ENCODE peak calls at places on chromosomes 7 and 10, in four cellular contexts. E is upper lobe of left lung, Z is HepG2, R is transverse colon. I is an unnamed sample.

GRCh38 chr10:1517684-1518083 is 219.6 kb downstream of the ADARB2 start:
- DNase-seq in R (no peak), E (no peak), Z (no peak), I (no peak)

GRCh38 chr7:150801242-150801945 is 825 bp downstream of the TMEM176A start:
- DNase-seq in R (peak), E (peak), Z (no peak), I (no peak)

GRCh38 chr7:213324-213993 is 21.1 kb downstream of the FAM20C start:
- DNase-seq in R (no peak), Z (no peak), E (no peak), I (no peak)

GRCh38 chr7:55469271-55469681 is 103.0 kb downstream of the VOPP1 start:
- DNase-seq in Z (no peak), R (peak), E (no peak), I (no peak)

GRCh38 chr10:98323221-98324164 is 55.5 kb upstream of the LOXL4 start:
- DNase-seq in Z (peak), E (peak), R (peak), I (peak)

GRCh38 chr10:3417096-3417495 is 244.5 kb upstream of the PITRM1 start:
- DNase-seq in E (no peak), R (no peak), Z (no peak), I (no peak)

GRCh38 chr7:101775181-101775580 is 42.2 kb upstream of the CUX1 start:
- DNase-seq in R (no peak), Z (no peak), E (no peak), I (no peak)

GRCh38 chr7:28536259-28536658 is 123.9 kb downstream of the CREB5 start:
- DNase-seq in R (no peak), Z (no peak), E (no peak), I (no peak)

GRCh38 chr7:84490661-84491060 is 296.1 kb upstream of the SEMA3A start:
- DNase-seq in E (no peak), Z (no peak), R (no peak), I (no peak)

GRCh38 chr10:22339761-22340361 is 5.4 kb upstream of the SPAG6 start:
- DNase-seq in Z (no peak), E (no peak), R (no peak), I (no peak)

GRCh38 chr7:90580051-90580450 is 16.1 kb upstream of the CDK14 start:
- DNase-seq in Z (no peak), R (no peak), E (no peak), I (no peak)

GRCh38 chr7:49783446-49783845 is 10.0 kb downstream of the VWC2 start:
- DNase-seq in Z (no peak), E (no peak), R (no peak), I (no peak)

GRCh38 chr7:44215531-44215930 is 14.8 kb downstream of the YKT6 start:
- DNase-seq in E (peak), Z (no peak), R (no peak), I (no peak)

GRCh38 chr10:54559498-54559897 is 241.5 kb downstream of the PCDH15 start:
- DNase-seq in R (no peak), Z (no peak), E (no peak), I (no peak)

GRCh38 chr10:13462551-13462950 is 66.3 kb downstream of the BEND7 start:
- DNase-seq in E (no peak), R (no peak), Z (no peak), I (no peak)

GRCh38 chr10:91632671-91633550 is at the start of gene PPP1R3C:
- DNase-seq in R (peak), E (peak), Z (peak), I (peak)

GRCh38 chr10:71045188-71045841 is 156.9 kb upstream of the PCBD1 start:
- DNase-seq in R (no peak), E (no peak), Z (no peak), I (no peak)

GRCh38 chr7:123747089-123747488 is 1.7 kb downstream of the WASL start:
- DNase-seq in Z (no peak), E (no peak), R (no peak), I (no peak)

GRCh38 chr7:20862554-20862953 is 75.9 kb upstream of the SP8 start:
- DNase-seq in E (no peak), R (no peak), Z (no peak), I (no peak)

GRCh38 chr7:30148951-30149459 is 14.2 kb downstream of the MTURN start:
- DNase-seq in R (no peak), E (peak), Z (no peak), I (peak)

GRCh38 chr10:116825901-116826300 is 23.4 kb upstream of the ENO4 start:
- DNase-seq in E (no peak), Z (no peak), R (no peak), I (no peak)

GRCh38 chr10:32937824-32938482 is 20.1 kb downstream of the ITGB1 start:
- DNase-seq in Z (peak), E (no peak), R (peak), I (no peak)

GRCh38 chr10:46006219-46006618 is 24.2 kb downstream of the NCOA4 start:
- DNase-seq in Z (no peak), R (no peak), E (no peak), I (no peak)

GRCh38 chr10:91758303-91759146 is 39.7 kb upstream of the TNKS2 start:
- DNase-seq in E (no peak), Z (peak), R (no peak), I (no peak)

GRCh38 chr7:78226059-78226658 is 427.6 kb downstream of the PHTF2 start:
- DNase-seq in Z (peak), R (peak), E (no peak), I (peak)

GRCh38 chr10:53477313-53477675 is 704.7 kb upstream of the MBL2 start:
- DNase-seq in R (no peak), E (no peak), Z (no peak), I (no peak)

GRCh38 chr7:27590421-27590820 is 72.3 kb downstream of the HIBADH start:
- DNase-seq in R (no peak), Z (no peak), E (no peak), I (no peak)

GRCh38 chr7:33905389-33906032 is at the start of gene BMPER:
- DNase-seq in R (peak), Z (no peak), E (peak), I (peak)

GRCh38 chr10:227014-227413 is 91.8 kb downstream of the ZMYND11 start:
- DNase-seq in E (no peak), Z (no peak), R (no peak), I (no peak)

GRCh38 chr10:1121311-1121970 is 65.3 kb downstream of the WDR37 start:
- DNase-seq in Z (no peak), E (no peak), R (no peak), I (no peak)

GRCh38 chr7:129789652-129790051 is 163.1 kb downstream of the UBE2H start:
- DNase-seq in R (no peak), E (no peak), Z (no peak), I (no peak)

GRCh38 chr7:114589436-114589835 is 174.8 kb downstream of the FOXP2 start:
- DNase-seq in E (no peak), R (no peak), Z (no peak), I (no peak)

GRCh38 chr7:91892821-91893340 is 12.4 kb upstream of the MTERF1 start:
- DNase-seq in E (no peak), Z (no peak), R (no peak), I (no peak)

DNA sequence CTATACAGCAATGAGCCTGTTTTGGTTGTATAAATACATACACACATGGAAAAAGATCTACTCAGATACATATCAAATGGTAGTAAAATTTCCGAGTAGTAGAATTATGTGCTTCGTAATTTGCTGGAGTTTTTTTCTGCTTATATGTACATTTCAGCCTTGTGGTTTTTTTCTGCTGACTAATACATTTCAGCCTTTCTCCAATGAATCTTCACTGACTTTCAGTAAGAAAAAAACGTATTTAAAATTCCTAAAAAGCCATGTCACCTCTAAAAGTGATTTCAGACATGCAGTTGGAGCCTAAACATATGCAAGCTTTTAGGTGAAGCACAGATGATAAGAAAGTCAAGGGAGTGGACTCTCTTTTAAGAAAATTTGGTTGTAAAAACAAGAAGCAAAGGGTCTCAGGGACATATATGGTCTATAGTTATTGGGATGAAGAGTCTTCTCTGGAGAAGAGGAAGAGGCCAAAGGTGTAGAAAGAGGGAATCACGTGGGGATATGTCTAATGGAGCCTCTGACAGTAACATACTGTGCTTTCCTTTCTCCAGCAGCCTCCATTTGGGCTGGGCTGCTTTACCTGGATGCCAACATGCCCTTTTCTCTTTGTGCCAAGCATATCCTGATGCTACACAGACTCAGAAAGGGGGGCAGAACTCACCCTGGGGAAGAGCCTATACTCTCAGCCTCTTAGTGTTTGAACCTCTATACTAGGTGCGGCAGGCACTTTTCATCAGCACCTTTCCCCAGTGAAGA is 2.4 kb downstream of the AMPH start:
- DNase-seq in E (no peak), Z (no peak), R (no peak), I (no peak)
- TF ChIP-seq EP300 in E (no peak), Z (no peak), R (no peak), I (no peak)

DNA sequence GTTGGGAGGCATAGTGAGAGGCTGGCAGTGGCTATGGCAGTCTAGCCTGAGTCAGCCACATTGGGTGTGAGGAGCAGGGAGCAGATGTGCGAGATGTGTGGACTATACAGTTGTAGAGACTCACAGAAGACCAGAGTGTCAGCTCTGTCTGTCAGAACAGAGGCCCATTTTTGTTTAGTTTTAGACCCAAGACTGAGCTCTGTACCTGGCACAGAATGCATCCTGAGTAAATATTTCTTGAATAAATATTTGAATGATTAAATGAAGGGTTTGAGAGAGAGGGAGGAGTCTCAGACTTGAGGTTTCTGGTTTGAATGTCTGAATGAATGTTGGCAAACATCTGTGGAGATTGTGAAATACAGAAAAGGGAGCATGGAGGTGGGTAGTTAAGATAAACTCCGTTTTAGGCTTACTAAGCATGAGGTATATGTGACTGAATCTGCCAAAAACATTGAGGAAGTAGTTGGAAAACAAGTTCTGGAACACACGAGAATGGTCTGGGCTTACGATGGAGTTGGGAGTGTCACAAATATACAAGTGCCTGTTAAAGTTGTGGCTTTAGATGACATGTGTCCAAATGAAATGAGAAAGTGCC is 3.6 kb downstream of the SEC23IP start:
- DNase-seq in R (no peak), Z (peak), E (no peak), I (peak)
- TF ChIP-seq POLR2AphosphoS5 in R (no peak), Z (no peak), E (no peak), I (peak)

GRCh38 chr10:44859546-44860285 is 51.4 kb upstream of the TMEM72 start:
- DNase-seq in Z (no peak), E (no peak), R (no peak), I (no peak)
- TF ChIP-seq EP300 in Z (no peak), E (no peak), R (no peak), I (no peak)

GRCh38 chr7:99407849-99408346 is 499 bp downstream of the PDAP1 start:
- DNase-seq in Z (peak), E (peak), R (peak), I (peak)
- TF ChIP-seq POLR2AphosphoS5 in Z (no peak), E (no peak), R (no peak), I (no peak)

GRCh38 chr10:128880221-128880620 is 586.8 kb upstream of the MGMT start:
- DNase-seq in R (no peak), E (no peak), Z (no peak), I (no peak)
- TF ChIP-seq EP300 in R (no peak), E (no peak), Z (no peak), I (no peak)

GRCh38 chr7:73717991-73718405 is 1.5 kb downstream of the STX1A start:
- DNase-seq in R (peak), E (no peak), Z (no peak), I (no peak)
- TF ChIP-seq POLR2AphosphoS5 in R (no peak), E (no peak), Z (no peak), I (no peak)

GRCh38 chr7:119102294-119102693 is 877.8 kb downstream of the ANKRD7 start:
- DNase-seq in R (no peak), Z (no peak), E (no peak), I (no peak)
- TF ChIP-seq EP300 in R (no peak), Z (no peak), E (no peak), I (no peak)

GRCh38 chr10:62584216-62584615 is 210.0 kb downstream of the ZNF365 start:
- DNase-seq in Z (no peak), E (no peak), R (no peak), I (no peak)

GRCh38 chr10:62581351-62581750 is 207.2 kb downstream of the ZNF365 start:
- DNase-seq in E (no peak), R (no peak), Z (no peak), I (no peak)

GRCh38 chr10:62584726-62585125 is 210.6 kb downstream of the ZNF365 start:
- DNase-seq in Z (no peak), R (no peak), E (no peak), I (no peak)

GRCh38 chr10:62582098-62582705 is 208.0 kb downstream of the ZNF365 start:
- DNase-seq in R (no peak), E (no peak), Z (no peak), I (no peak)

GRCh38 chr10:62582804-62583208 is 208.6 kb downstream of the ZNF365 start:
- DNase-seq in R (peak), Z (no peak), E (no peak), I (peak)
- TF ChIP-seq POLR2AphosphoS5 in R (no peak), Z (no peak), E (peak), I (no peak)

DNA sequence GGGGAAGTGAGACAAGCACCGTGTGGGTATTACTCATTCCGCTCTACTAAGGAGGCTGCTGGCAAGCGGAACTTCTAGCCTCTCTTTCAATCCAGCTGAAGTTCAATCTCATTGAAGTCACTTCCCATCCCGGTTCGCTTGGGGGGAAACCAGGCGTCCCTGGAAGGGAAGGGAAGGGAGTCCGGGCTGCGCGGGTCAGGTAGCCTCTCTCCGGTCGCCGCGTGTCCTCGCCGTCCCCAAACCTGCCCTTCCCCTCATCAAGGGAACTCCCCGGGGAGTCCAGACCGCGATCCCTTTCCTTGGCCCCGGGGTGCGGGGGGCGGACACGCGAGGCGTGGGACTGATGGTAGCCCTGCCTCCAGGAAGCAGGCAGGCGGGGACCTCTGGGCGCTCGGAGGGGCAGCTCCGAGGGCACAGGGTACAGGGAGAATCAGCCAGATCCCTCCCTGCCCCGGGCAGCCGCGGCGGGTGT is 598 bp upstream of the ZEB1 start:
- DNase-seq in Z (peak), E (peak), R (no peak), I (no peak)
- TF ChIP-seq EP300 in Z (no peak), E (peak), R (no peak), I (no peak)

GRCh38 chr10:77849039-77849664 is 77.4 kb downstream of the DLG5 start:
- DNase-seq in E (no peak), Z (peak), R (no peak), I (no peak)
- TF ChIP-seq POLR2AphosphoS5 in E (no peak), Z (no peak), R (no peak), I (no peak)

I was measured in stomach.